ENCODE peak calls at places on chromosomes 16 and 17, in four cellular contexts. F is stimulated activated CD4-positive, alpha-beta T cell treated with anti-CD3 and anti-CD28 coated beads, Interleukin-12 subunit alpha, Interleukin-12 subunit beta, amount 100 ng/mL, for 4 hours; C is Calu3; H is GM13977. Z is an unnamed sample.

GRCh38 chr16:57536306-57537193 is at the start of gene CCDC102A:
- DNase-seq in F (peak; percentile 43), C (no peak), H (peak; percentile 75), Z (peak; percentile 41)

GRCh38 chr17:81295031-81295677 is at the start of gene SLC38A10:
- DNase-seq in F (peak; percentile 87), C (peak; percentile 93), H (peak; percentile 99), Z (peak; percentile 86)

GRCh38 chr17:82237746-82238561 is 9.1 kb downstream of the SLC16A3 start:
- DNase-seq in F (no peak), C (no peak), H (no peak), Z (peak; percentile 59)

GRCh38 chr17:28711723-28712036 is at the start of gene PROCA1:
- DNase-seq in F (no peak), C (no peak), H (peak; percentile 61), Z (no peak)

GRCh38 chr17:72119963-72120877 is 600 bp upstream of the SOX9 start:
- DNase-seq in F (no peak), C (peak; percentile 44), H (peak; percentile 39), Z (peak; percentile 69)

GRCh38 chr16:31221357-31222160 is 4.6 kb upstream of the PYDC1 start:
- DNase-seq in F (no peak), C (no peak), H (peak; percentile 7), Z (no peak)

GRCh38 chr16:73126453-73126853 is 78.5 kb upstream of the ZFHX3 start:
- DNase-seq in F (no peak), C (peak; percentile 7), H (no peak), Z (no peak)

GRCh38 chr16:53115773-53116172 is 61.0 kb downstream of the CHD9 start:
- DNase-seq in F (no peak), C (no peak), H (no peak), Z (no peak)